ENCODE peak calls at places on chromosome 10, in six cellular contexts. E is lung, Q is A673, S is stomach, Y is cardiac muscle cell, X is vagina. A is an unnamed sample.

GRCh38 chr10:3785849-3786290 is 861 bp upstream of the KLF6 start:
- DNase-seq in E (no peak), Q (peak; percentile 69), S (no peak), Y (peak; percentile 44), X (no peak), A (no peak)

GRCh38 chr10:133368153-133368552 is 5.0 kb downstream of the ECHS1 start:
- DNase-seq in E (no peak), Q (no peak), S (no peak), Y (no peak), X (no peak), A (no peak)

GRCh38 chr10:104617831-104618230 is 23.3 kb upstream of the SORCS3 start:
- DNase-seq in E (no peak), Q (no peak), S (no peak), Y (no peak), X (no peak), A (no peak)

GRCh38 chr10:60732240-60733188 is 45.8 kb upstream of the CDK1 start:
- DNase-seq in E (peak; percentile 39), Q (peak; percentile 23), S (peak; percentile 58), Y (peak; percentile 37), X (no peak), A (peak; percentile 33)

GRCh38 chr10:78402636-78403035 is 369.0 kb downstream of the RPS24 start:
- DNase-seq in E (no peak), Q (no peak), S (no peak), Y (no peak), X (no peak), A (no peak)

GRCh38 chr10:42911359-42911758 is 128.8 kb downstream of the BMS1 start:
- DNase-seq in E (no peak), Q (no peak), S (no peak), Y (no peak), X (no peak), A (no peak)

GRCh38 chr10:97687785-97688781 is 1.0 kb upstream of the AVPI1 start:
- DNase-seq in E (peak; percentile 44), Q (no peak), S (no peak), Y (no peak), X (no peak), A (no peak)

GRCh38 chr10:131093795-131094366 is 217.6 kb downstream of the TCERG1L start:
- DNase-seq in E (no peak), Q (no peak), S (no peak), Y (no peak), X (no peak), A (no peak)

GRCh38 chr10:98268694-98269386 is 846 bp upstream of the LOXL4 start:
- DNase-seq in E (no peak), Q (no peak), S (no peak), Y (no peak), X (no peak), A (no peak)

GRCh38 chr10:12534824-12535223 is 185.5 kb downstream of the CAMK1D start:
- DNase-seq in E (no peak), Q (no peak), S (no peak), Y (no peak), X (peak; percentile 62), A (no peak)

GRCh38 chr10:42972946-42973345 is 103.9 kb upstream of the RET start:
- DNase-seq in E (no peak), Q (no peak), S (no peak), Y (no peak), X (no peak), A (no peak)

GRCh38 chr10:91512458-91512857 is 102.3 kb downstream of the HECTD2 start:
- DNase-seq in E (no peak), Q (no peak), S (no peak), Y (no peak), X (no peak), A (no peak)

GRCh38 chr10:133378251-133379096 is 588 bp upstream of the PAOX start:
- DNase-seq in E (peak; percentile 57), Q (peak; percentile 70), S (peak; percentile 75), Y (peak; percentile 74), X (no peak), A (peak; percentile 57)

GRCh38 chr10:43123361-43124093 is 14.7 kb upstream of the CSGALNACT2 start:
- DNase-seq in E (no peak), Q (no peak), S (peak; percentile 18), Y (no peak), X (peak; percentile 82), A (no peak)

GRCh38 chr10:109977382-109977806 is 30.4 kb upstream of the ADD3 start:
- DNase-seq in E (no peak), Q (peak; percentile 31), S (peak; percentile 57), Y (no peak), X (no peak), A (no peak)

GRCh38 chr10:52729259-52730104 is 43.1 kb downstream of the MBL2 start:
- DNase-seq in E (no peak), Q (peak; percentile 54), S (no peak), Y (peak; percentile 41), X (no peak), A (no peak)

GRCh38 chr10:99341860-99342517 is 12.8 kb downstream of the CNNM1 start:
- DNase-seq in E (no peak), Q (no peak), S (no peak), Y (no peak), X (no peak), A (no peak)

GRCh38 chr10:55631071-55631654 is 729.9 kb downstream of the ZWINT start:
- DNase-seq in E (peak; percentile 44), Q (peak; percentile 17), S (peak; percentile 73), Y (peak; percentile 90), X (no peak), A (no peak)

GRCh38 chr10:32141018-32141807 is 85.0 kb upstream of the KIF5B start:
- DNase-seq in E (no peak), Q (peak; percentile 28), S (peak; percentile 33), Y (no peak), X (no peak), A (no peak)

GRCh38 chr10:30502266-30503058 is 68.5 kb downstream of the MAP3K8 start:
- DNase-seq in E (no peak), Q (no peak), S (no peak), Y (no peak), X (no peak), A (peak; percentile 15)

GRCh38 chr10:35335718-35336083 is 608 bp upstream of the CCNY start:
- DNase-seq in E (no peak), Q (peak; percentile 54), S (no peak), Y (no peak), X (no peak), A (no peak)

GRCh38 chr10:28587970-28588290 is 55.0 kb downstream of the WAC start:
- DNase-seq in E (no peak), Q (peak; percentile 58), S (peak; percentile 25), Y (peak; percentile 45), X (no peak), A (no peak)

GRCh38 chr10:132555648-132556575 is 18.3 kb downstream of the INPP5A start:
- DNase-seq in E (no peak), Q (no peak), S (no peak), Y (no peak), X (no peak), A (no peak)

GRCh38 chr10:86715836-86716235 is 40.6 kb upstream of the BMPR1A start:
- DNase-seq in E (no peak), Q (no peak), S (no peak), Y (no peak), X (no peak), A (no peak)

GRCh38 chr10:113228570-113228969 is 278.5 kb downstream of the TCF7L2 start:
- DNase-seq in E (no peak), Q (no peak), S (no peak), Y (no peak), X (no peak), A (no peak)

GRCh38 chr10:72756674-72757385 is 64.9 kb downstream of the MCU start:
- DNase-seq in E (no peak), Q (no peak), S (no peak), Y (no peak), X (no peak), A (no peak)

GRCh38 chr10:93762979-93763391 is 5.2 kb downstream of the LGI1 start:
- DNase-seq in E (no peak), Q (no peak), S (no peak), Y (no peak), X (no peak), A (no peak)

GRCh38 chr10:43689955-43690771 is 41.5 kb upstream of the ZNF32 start:
- DNase-seq in E (peak; percentile 83), Q (peak; percentile 82), S (peak; percentile 84), Y (peak; percentile 85), X (no peak), A (peak; percentile 46)

GRCh38 chr10:73888514-73888913 is 14.2 kb upstream of the CAMK2G start:
- DNase-seq in E (no peak), Q (no peak), S (no peak), Y (no peak), X (no peak), A (no peak)

GRCh38 chr10:13632407-13632806 is 45.6 kb downstream of the PRPF18 start:
- DNase-seq in E (no peak), Q (no peak), S (no peak), Y (no peak), X (no peak), A (no peak)

GRCh38 chr10:13636776-13637175 is 50.0 kb downstream of the PRPF18 start:
- DNase-seq in E (no peak), Q (no peak), S (no peak), Y (no peak), X (no peak), A (no peak)

GRCh38 chr10:13632879-13633437 is 46.2 kb downstream of the PRPF18 start:
- DNase-seq in E (no peak), Q (no peak), S (no peak), Y (peak; percentile 6), X (no peak), A (no peak)

GRCh38 chr10:13633689-13634088 is 46.9 kb downstream of the PRPF18 start:
- DNase-seq in E (no peak), Q (no peak), S (no peak), Y (no peak), X (no peak), A (no peak)

GRCh38 chr10:13634207-13634606 is 47.4 kb downstream of the PRPF18 start:
- DNase-seq in E (no peak), Q (no peak), S (no peak), Y (no peak), X (no peak), A (no peak)
- H3K4me1 ChIP-seq in E (no peaks in the 10 kb centered on the region), Q (no peaks in the 10 kb centered on the region), S (peaks cover 8% of the 10 kb centered on the region), Y (no peaks in the 10 kb centered on the region), X (no peaks in the 10 kb centered on the region), A (no peaks in the 10 kb centered on the region)

DNA sequence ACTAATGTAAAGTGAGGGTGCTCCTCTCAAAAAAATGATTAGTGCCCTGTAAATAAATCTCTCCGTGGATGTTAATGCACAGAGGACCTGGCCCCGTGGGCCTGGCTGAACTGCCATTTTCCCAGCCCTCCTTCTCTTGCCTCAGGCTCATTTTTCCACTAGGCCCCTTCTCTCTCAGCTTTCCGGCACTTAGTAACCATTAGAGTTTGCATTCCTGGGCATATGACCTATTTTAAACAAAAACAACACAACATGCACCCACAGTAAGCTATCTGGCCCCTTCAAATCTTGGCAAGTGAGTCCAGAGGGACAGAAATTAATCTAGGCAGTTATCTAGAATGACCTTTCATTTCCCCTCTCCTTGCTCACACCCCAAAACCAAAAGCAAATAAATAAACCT is 11.7 kb downstream of the FBXW4 start:
- DNase-seq in E (no peak), Q (no peak), S (no peak), Y (no peak), X (no peak), A (no peak)
- H3K27ac ChIP-seq in E (no peak overlapping the region), Q (no peak overlapping the region), S (no peak overlapping the region), Y (peak overlapping the region; percentile 58), X (no peak overlapping the region), A (no peak overlapping the region)

GRCh38 chr10:102670871-102671434 is 26.7 kb downstream of the TRIM8 start:
- DNase-seq in E (no peak), Q (no peak), S (no peak), Y (peak; percentile 83), X (no peak), A (no peak)
- H3K4me1 ChIP-seq in E (peaks cover 12% of the 10 kb centered on the region), Q (peaks cover 8% of the 10 kb centered on the region), S (peaks cover 47% of the 10 kb centered on the region), Y (peaks cover 63% of the 10 kb centered on the region), X (peaks cover 52% of the 10 kb centered on the region), A (peaks cover 44% of the 10 kb centered on the region)

GRCh38 chr10:1462032-1462431 is 275.3 kb downstream of the ADARB2 start:
- DNase-seq in E (no peak), Q (no peak), S (no peak), Y (no peak), X (no peak), A (no peak)
- H3K27ac ChIP-seq in E (no peak overlapping the region), Q (no peak overlapping the region), S (no peak overlapping the region), Y (no peak overlapping the region), X (no peak overlapping the region), A (no peak overlapping the region)